ENCODE peak calls at places on chromosomes 16 and 17, in seven cellular contexts. U is SJCRH30, Y is neural progenitor cell, L is heart right ventricle, W is fibroblast of villous mesenchyme, I is Panc1, O is esophagus squamous epithelium. E is an unnamed sample.

GRCh38 chr16:88502371-88502770 is 49.3 kb downstream of the ZFPM1 start:
- DNase-seq in U (no peak), Y (no peak), L (no peak), W (no peak), I (no peak), O (no peak), E (no peak)

GRCh38 chr17:39769974-39770587 is 32.3 kb downstream of the GRB7 start:
- DNase-seq in U (no peak), Y (no peak), L (no peak), W (peak), I (peak), O (no peak), E (peak)

GRCh38 chr17:46940692-46941404 is 17.9 kb downstream of the GOSR2 start:
- DNase-seq in U (peak), Y (peak), L (peak), W (peak), I (peak), O (peak), E (peak)

GRCh38 chr17:7478276-7479138 is 924 bp downstream of the ZBTB4 start:
- DNase-seq in U (no peak), Y (peak), L (peak), W (peak), I (no peak), O (no peak), E (no peak)

GRCh38 chr16:69514366-69514765 is 51.4 kb upstream of the NFAT5 start:
- DNase-seq in U (no peak), Y (no peak), L (no peak), W (no peak), I (no peak), O (no peak), E (no peak)

GRCh38 chr16:50040028-50040427 is 15.0 kb downstream of the CNEP1R1 start:
- DNase-seq in U (no peak), Y (no peak), L (no peak), W (no peak), I (no peak), O (no peak), E (no peak)

GRCh38 chr16:6735631-6736030 is 597.0 kb upstream of the RBFOX1 start:
- DNase-seq in U (no peak), Y (no peak), L (no peak), W (no peak), I (no peak), O (no peak), E (no peak)

GRCh38 chr17:42404326-42405055 is 16.2 kb upstream of the STAT3 start:
- DNase-seq in U (no peak), Y (no peak), L (no peak), W (no peak), I (no peak), O (no peak), E (no peak)

GRCh38 chr17:48269209-48269608 is 160.8 kb downstream of the SKAP1 start:
- DNase-seq in U (no peak), Y (no peak), L (no peak), W (no peak), I (no peak), O (no peak), E (no peak)

GRCh38 chr17:3888343-3889171 is 4.3 kb downstream of the CAMKK1 start:
- DNase-seq in U (no peak), Y (peak), L (peak), W (peak), I (no peak), O (no peak), E (no peak)

GRCh38 chr17:63550816-63551639 is 751 bp downstream of the DCAF7 start:
- DNase-seq in U (peak), Y (peak), L (no peak), W (peak), I (no peak), O (no peak), E (peak)

GRCh38 chr16:17161034-17161433 is 309.7 kb downstream of the XYLT1 start:
- DNase-seq in U (no peak), Y (peak), L (no peak), W (no peak), I (no peak), O (no peak), E (no peak)

GRCh38 chr17:29835438-29836351 is 94.3 kb downstream of the SSH2 start:
- DNase-seq in U (no peak), Y (no peak), L (no peak), W (no peak), I (no peak), O (no peak), E (no peak)

GRCh38 chr16:56609463-56609921 is 1.1 kb downstream of the MT2A start:
- DNase-seq in U (peak), Y (peak), L (peak), W (peak), I (no peak), O (peak), E (peak)
- H3K4me3 ChIP-seq in U (peak), Y (peak), L (peak), W (peak), I (peak), O (peak), E (peak)

GRCh38 chr16:77555101-77555500 is 120.3 kb upstream of the ADAMTS18 start:
- DNase-seq in U (no peak), Y (no peak), L (no peak), W (no peak), I (no peak), O (no peak), E (no peak)

GRCh38 chr16:77557385-77557784 is 122.6 kb upstream of the ADAMTS18 start:
- DNase-seq in U (no peak), Y (no peak), L (no peak), W (no peak), I (no peak), O (no peak), E (no peak)

GRCh38 chr16:77553130-77553529 is 118.3 kb upstream of the ADAMTS18 start:
- DNase-seq in U (no peak), Y (no peak), L (no peak), W (no peak), I (no peak), O (no peak), E (no peak)

GRCh38 chr16:77556203-77556602 is 121.4 kb upstream of the ADAMTS18 start:
- DNase-seq in U (peak), Y (peak), L (no peak), W (no peak), I (no peak), O (no peak), E (no peak)

GRCh38 chr16:77555781-77556180 is 120.9 kb upstream of the ADAMTS18 start:
- DNase-seq in U (no peak), Y (peak), L (no peak), W (no peak), I (no peak), O (no peak), E (no peak)
- H3K4me3 ChIP-seq in U (no peak), Y (no peak), L (no peak), W (no peak), I (no peak), O (no peak), E (no peak)

GRCh38 chr16:75111514-75112280 is 4.9 kb downstream of the LDHD start:
- DNase-seq in U (no peak), Y (no peak), L (peak), W (no peak), I (no peak), O (no peak), E (no peak)
- H3K4me3 ChIP-seq in U (peak), Y (no peak), L (no peak), W (no peak), I (no peak), O (no peak), E (no peak)

DNA sequence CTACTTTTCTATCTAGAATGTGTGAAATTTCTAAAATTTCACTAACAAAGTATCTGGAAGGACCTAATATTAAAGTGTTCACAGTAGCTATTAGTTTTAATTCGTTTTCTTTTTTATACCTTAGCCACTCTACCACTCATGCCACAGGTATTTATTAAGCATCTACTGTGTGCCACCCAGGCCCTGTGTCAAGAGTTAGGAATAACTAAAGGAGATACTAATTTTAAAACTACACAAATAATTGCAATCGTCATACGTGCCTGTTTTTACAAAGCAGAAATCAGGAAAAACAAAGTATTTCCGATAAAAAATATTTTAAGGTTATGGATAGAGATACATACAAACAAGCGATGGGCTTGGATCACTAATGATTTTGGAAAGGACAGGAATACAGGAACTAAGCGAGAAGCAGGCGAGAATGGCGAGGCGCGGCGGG is 483 bp upstream of the EEF2K start:
- DNase-seq in U (no peak), Y (no peak), L (no peak), W (no peak), I (no peak), O (no peak), E (no peak)
- H3K4me3 ChIP-seq in U (peak), Y (peak), L (peak), W (peak), I (peak), O (peak), E (peak)

GRCh38 chr16:67013823-67014640 is 14.9 kb upstream of the CBFB start:
- DNase-seq in U (peak), Y (peak), L (peak), W (peak), I (no peak), O (no peak), E (peak)

GRCh38 chr16:67016143-67016542 is 12.8 kb upstream of the CBFB start:
- DNase-seq in U (no peak), Y (no peak), L (no peak), W (no peak), I (no peak), O (no peak), E (no peak)

GRCh38 chr16:67015317-67015731 is 13.6 kb upstream of the CBFB start:
- DNase-seq in U (no peak), Y (no peak), L (no peak), W (no peak), I (no peak), O (no peak), E (no peak)

GRCh38 chr16:67013238-67013822 is 15.6 kb upstream of the CBFB start:
- DNase-seq in U (peak), Y (no peak), L (no peak), W (no peak), I (no peak), O (no peak), E (no peak)

DNA sequence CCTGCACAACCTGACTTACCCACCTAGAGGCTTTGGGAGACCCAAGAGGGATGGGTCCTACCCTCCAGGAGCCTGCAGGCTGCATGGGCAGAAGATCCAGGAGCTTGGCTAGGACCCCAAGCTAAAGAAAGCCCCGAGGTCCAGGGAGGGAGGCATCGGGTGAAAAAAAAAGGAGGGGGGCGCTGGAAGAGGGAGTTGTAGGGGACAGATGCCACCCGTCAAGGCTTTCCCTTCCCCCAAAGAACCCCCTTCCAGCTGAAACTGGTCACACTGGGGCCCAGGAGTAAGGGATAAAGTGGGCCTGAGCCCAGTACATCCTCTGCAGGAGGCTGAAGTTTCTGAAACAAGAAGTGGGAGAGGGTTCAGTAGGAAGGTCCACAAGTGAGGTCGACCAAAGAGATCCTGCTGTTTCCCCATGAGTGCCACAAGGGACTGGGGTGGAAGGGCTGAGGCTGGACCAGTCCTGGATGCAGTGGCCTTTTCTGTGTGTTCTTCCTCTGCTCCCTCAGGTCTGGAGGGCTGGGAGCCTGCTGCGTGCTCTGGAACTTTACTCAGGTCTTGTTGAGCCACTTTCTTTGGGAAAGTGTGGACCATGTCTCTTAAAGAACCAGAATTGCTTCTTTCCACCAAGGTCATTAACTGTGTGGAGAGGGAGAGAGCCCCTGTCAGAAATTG is 14.2 kb upstream of the CBFB start:
- DNase-seq in U (no peak), Y (no peak), L (no peak), W (no peak), I (no peak), O (no peak), E (no peak)
- H3K4me3 ChIP-seq in U (peak), Y (peak), L (peak), W (no peak), I (no peak), O (peak), E (peak)

DNA sequence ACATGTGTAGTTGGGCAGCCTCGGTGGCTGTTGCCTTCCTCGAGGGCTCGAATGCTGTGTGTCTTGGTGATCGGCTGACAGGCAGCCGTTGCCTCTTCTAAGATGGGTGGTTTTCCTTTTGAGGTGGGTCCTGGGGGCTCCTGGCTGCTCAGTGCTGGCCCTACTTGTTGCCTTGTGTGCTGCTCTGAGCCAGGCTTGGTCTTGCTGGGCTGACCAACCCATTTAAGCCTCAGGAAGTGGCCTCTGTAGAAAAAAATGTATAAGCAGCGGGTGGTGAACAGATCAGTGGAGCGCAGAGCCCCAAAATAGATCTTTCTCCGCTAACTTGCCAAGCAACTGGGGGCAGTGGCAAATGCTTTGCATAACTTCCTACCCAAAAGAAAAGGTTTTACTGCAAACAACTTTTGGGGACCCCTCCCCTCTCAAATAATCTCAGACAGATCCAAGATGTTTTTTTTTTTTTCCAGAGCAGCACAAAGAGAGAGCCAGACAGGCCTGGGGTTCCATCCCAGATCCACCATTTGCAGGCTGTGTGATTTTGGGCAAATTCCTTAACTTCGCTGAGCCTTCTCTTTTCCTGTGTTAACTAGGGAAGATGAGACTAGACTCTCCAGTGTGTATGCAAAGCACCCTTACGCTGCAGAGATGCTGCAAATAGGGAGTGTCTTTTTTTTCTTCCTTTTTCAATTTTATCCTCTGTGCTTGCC is 42.5 kb downstream of the PLCG2 start:
- DNase-seq in U (no peak), Y (peak), L (no peak), W (no peak), I (no peak), O (no peak), E (no peak)
- H3K4me3 ChIP-seq in U (no peak), Y (no peak), L (no peak), W (no peak), I (no peak), O (no peak), E (no peak)